ENCODE peak calls at places on chromosomes 13 and 19, in four cellular contexts. M is brain microvascular endothelial cell, Z is neural progenitor cell, D is osteoblast. C is an unnamed sample.

GRCh38 chr13:20435616-20436368 is 89.9 kb downstream of the CRYL1 start:
- DNase-seq in M (no peak), Z (no peak), D (no peak), C (no peak)

GRCh38 chr13:113595131-113595530 is 10.6 kb downstream of the TFDP1 start:
- DNase-seq in M (no peak), Z (no peak), D (peak), C (no peak)

GRCh38 chr13:31528176-31528575 is 211.2 kb upstream of the RXFP2 start:
- DNase-seq in M (peak), Z (no peak), D (no peak), C (no peak)

GRCh38 chr13:29923554-29924481 is 73.4 kb upstream of the UBL3 start:
- DNase-seq in M (peak), Z (peak), D (peak), C (peak)

GRCh38 chr13:29520671-29521070 is 74.8 kb downstream of the SLC7A1 start:
- DNase-seq in M (peak), Z (no peak), D (peak), C (peak)

GRCh38 chr13:37365496-37365895 is 233.1 kb downstream of the POSTN start:
- DNase-seq in M (no peak), Z (no peak), D (no peak), C (no peak)

GRCh38 chr13:95920485-95920884 is 132.7 kb downstream of the UGGT2 start:
- DNase-seq in M (no peak), Z (no peak), D (no peak), C (no peak)

GRCh38 chr13:37485766-37486165 is 112.8 kb downstream of the POSTN start:
- DNase-seq in M (no peak), Z (no peak), D (no peak), C (no peak)

GRCh38 chr19:51573331-51573730 is 2.2 kb downstream of the ZNF175 start:
- DNase-seq in M (peak), Z (no peak), D (peak), C (no peak)

GRCh38 chr13:32657309-32657708 is 71.1 kb downstream of the PDS5B start:
- DNase-seq in M (no peak), Z (no peak), D (no peak), C (no peak)

GRCh38 chr13:112959206-112959605 is 9.8 kb upstream of the MCF2L start:
- DNase-seq in M (no peak), Z (no peak), D (peak), C (no peak)

GRCh38 chr19:44876930-44877530 is 14.0 kb upstream of the TOMM40 start:
- DNase-seq in M (no peak), Z (no peak), D (peak), C (no peak)

GRCh38 chr13:49098771-49099512 is 121.2 kb upstream of the MLNR start:
- DNase-seq in M (no peak), Z (peak), D (no peak), C (no peak)

GRCh38 chr13:99760456-99760855 is 211.1 kb downstream of the ZIC5 start:
- DNase-seq in M (no peak), Z (no peak), D (no peak), C (no peak)

GRCh38 chr19:58558066-58558622 is at the start of gene UBE2M:
- DNase-seq in M (no peak), Z (no peak), D (no peak), C (no peak)

GRCh38 chr19:35868172-35868822 is at the start of gene APLP1:
- DNase-seq in M (peak), Z (peak), D (peak), C (peak)

GRCh38 chr13:96500953-96501352 is 411.0 kb downstream of the HS6ST3 start:
- DNase-seq in M (no peak), Z (no peak), D (no peak), C (no peak)

GRCh38 chr19:14059093-14059480 is 2.8 kb downstream of the PALM3 start:
- DNase-seq in M (no peak), Z (peak), D (peak), C (no peak)

GRCh38 chr13:26132756-26133155 is 80.9 kb upstream of the SHISA2 start:
- DNase-seq in M (no peak), Z (peak), D (peak), C (no peak)

GRCh38 chr13:21006141-21007005 is 55.0 kb downstream of the LATS2 start:
- DNase-seq in M (no peak), Z (peak), D (no peak), C (no peak)

GRCh38 chr13:107361666-107362065 is 793.7 kb upstream of the ARGLU1 start:
- DNase-seq in M (no peak), Z (no peak), D (peak), C (no peak)

GRCh38 chr13:106484084-106484754 is 51.2 kb downstream of the EFNB2 start:
- DNase-seq in M (no peak), Z (no peak), D (no peak), C (peak)

GRCh38 chr13:110028311-110028710 is 241.9 kb upstream of the IRS2 start:
- DNase-seq in M (no peak), Z (no peak), D (no peak), C (no peak)

GRCh38 chr13:40271931-40272775 is 394.3 kb downstream of the FOXO1 start:
- DNase-seq in M (peak), Z (no peak), D (peak), C (peak)

GRCh38 chr13:66805657-66806056 is 424.5 kb downstream of the PCDH9 start:
- DNase-seq in M (peak), Z (no peak), D (no peak), C (peak)

GRCh38 chr13:74922963-74923362 is 559.0 kb downstream of the TBC1D4 start:
- DNase-seq in M (no peak), Z (no peak), D (no peak), C (no peak)

DNA sequence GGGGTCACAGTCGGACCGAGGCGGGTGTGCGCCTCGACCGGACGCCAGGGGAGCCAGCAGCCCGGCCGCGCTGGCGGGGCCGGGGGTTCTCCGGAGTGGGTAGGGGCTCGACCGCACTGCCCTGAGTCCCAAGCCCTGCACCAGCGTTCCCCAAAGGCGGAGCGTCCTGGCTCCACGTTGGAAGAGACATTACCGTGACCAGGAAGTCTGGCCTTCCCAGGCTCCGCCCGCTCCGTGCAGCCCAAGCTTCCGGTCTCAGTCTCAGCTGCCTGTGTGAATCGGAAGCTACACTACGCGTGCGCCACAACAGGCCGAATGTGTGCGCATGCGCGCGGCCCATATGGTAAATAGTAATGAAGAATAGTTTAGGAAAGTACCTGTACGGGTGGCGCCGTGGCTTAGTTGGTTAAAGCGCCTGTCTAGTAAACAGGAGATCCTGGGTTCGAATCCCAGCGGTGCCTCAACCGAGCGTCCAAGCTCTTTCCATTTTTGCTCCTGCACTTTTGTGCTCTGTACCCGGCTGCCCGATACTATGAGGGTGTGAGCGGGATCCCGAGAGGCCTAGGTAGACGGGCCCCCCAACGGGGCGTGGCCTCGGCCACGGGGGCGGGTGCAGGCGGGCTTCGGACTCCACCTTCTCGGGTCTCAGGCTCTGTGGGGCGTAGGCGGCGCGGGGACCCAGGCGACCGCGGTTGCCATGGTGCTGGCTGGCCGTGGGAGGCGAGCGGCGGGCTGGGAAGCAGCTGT is 17.3 kb upstream of the LRP3 start:
- DNase-seq in M (peak), Z (peak), D (peak), C (peak)
- TF ChIP-seq CTCF in M (no peak), Z (peak), D (no peak), C (no peak)

DNA sequence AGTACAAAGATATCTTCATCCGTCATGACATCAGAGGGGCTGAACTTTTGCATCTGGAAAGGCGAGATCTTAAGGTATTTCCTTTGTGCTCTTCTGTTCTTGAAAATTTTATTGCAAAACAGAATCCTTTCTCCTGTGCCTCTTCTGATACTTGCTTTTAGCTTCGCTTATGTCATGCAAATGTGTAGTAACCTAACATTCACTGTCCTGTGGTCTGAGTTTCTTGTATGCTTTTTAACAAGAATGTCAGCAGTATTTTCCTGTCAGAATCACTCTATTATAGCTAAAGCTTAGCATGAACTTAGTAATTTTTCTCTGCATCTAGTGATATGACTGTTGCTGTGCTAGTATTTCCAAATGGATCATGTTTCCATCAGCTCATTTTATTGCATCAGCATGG is 50.6 kb upstream of the AKAP11 start:
- DNase-seq in M (no peak), Z (no peak), D (no peak), C (no peak)
- TF ChIP-seq CTCF in M (no peak), Z (no peak), D (no peak), C (no peak)

GRCh38 chr19:294819-295686 is 3.9 kb upstream of the PLPP2 start:
- DNase-seq in M (peak), Z (peak), D (peak), C (no peak)
- TF ChIP-seq CTCF in M (peak), Z (peak), D (peak), C (peak)

DNA sequence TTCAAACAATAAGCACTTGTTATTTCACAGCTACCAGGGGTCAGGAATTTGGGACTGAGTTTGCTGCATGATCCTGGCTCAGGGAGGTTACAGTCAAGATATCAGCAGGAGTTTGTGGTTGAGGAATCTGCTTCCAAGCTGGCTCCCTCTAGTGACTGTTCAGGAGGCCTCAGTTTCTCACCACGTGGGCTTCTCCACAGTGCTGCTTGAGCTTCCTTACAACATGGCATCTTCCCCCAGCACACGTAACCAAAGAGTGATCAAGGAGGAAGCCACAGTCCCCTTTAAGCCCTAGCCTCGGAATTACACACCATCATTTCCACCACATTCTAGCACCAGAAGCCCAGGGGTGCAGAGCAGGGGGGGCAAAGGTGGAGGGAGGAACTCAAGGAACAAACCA is 28.8 kb downstream of the CELF5 start:
- DNase-seq in M (no peak), Z (no peak), D (peak), C (no peak)
- TF ChIP-seq CTCF in M (peak), Z (no peak), D (no peak), C (no peak)

GRCh38 chr19:17680235-17680722 is 7.9 kb downstream of the UNC13A start:
- DNase-seq in M (peak), Z (peak), D (peak), C (peak)
- TF ChIP-seq CTCF in M (no peak), Z (no peak), D (no peak), C (no peak)

DNA sequence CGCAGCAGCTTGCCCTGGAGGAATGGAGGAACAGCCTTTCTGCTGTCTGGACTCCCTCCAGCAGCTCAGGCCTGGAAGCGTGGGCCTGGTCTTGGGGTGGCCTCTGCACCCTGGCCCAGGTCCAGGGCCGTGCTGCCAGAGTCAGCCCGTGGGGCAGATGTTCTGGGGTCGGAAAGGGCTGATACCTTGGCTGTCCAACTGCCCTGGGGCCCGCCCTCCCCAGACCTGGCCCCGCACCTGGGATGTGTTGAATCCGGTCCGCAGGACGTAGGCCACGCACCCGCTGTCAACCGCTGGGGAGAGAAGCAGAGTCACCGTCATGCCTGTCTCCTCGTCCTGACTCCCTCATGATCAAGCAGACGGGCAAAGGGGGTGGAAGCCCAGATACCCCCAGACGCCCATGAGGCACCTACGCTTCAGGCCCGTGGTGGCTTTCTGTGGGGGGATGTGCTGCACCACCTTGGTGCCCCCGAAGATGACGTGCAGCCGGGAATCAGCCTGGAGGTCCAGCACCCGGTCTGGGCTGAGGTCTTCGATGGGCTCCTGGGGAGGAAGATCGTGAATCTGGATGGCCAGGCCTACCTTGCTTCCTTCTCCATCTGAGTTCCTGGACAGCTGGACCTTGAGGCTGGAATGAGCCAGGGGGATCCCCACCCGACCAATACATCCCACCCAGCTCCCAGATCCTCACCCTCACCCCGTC is 7.7 kb downstream of the ATP13A1 start:
- DNase-seq in M (no peak), Z (no peak), D (peak), C (no peak)
- TF ChIP-seq CTCF in M (no peak), Z (no peak), D (no peak), C (no peak)

GRCh38 chr19:9848060-9848459 is 12.9 kb downstream of the PIN1 start:
- DNase-seq in M (no peak), Z (peak), D (no peak), C (no peak)
- TF ChIP-seq CTCF in M (peak), Z (peak), D (peak), C (peak)

DNA sequence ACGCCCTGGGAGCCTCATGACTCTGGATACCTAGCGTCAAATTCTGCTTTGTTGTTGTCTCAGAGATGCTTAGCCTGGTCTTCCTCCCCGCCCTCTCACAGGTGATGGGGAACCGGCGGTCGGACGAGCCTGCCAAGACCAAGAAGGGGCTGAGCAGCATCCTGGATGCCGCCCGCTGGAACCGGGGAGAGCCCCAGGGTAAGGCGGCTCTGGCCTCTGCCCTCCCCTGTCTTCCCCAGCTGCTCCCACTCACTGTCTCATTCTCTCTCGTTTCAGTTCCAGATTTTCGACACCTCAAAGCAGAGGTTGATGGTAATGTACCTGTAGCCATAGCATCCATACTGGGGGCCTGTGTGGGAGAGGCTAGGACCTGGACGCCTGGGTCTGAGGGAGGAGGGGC is 11.4 kb downstream of the ARHGEF1 start:
- DNase-seq in M (no peak), Z (no peak), D (no peak), C (no peak)
- TF ChIP-seq CTCF in M (no peak), Z (no peak), D (no peak), C (no peak)

GRCh38 chr19:1045247-1045603 is 5.3 kb downstream of the ABCA7 start:
- DNase-seq in M (no peak), Z (peak), D (peak), C (no peak)

GRCh38 chr19:1041835-1042685 is 2.2 kb downstream of the ABCA7 start:
- DNase-seq in M (no peak), Z (no peak), D (no peak), C (no peak)

GRCh38 chr19:1040476-1041271 is 767 bp downstream of the ABCA7 start:
- DNase-seq in M (peak), Z (peak), D (peak), C (peak)

GRCh38 chr19:1041272-1041834 is 1.4 kb downstream of the ABCA7 start:
- DNase-seq in M (no peak), Z (no peak), D (no peak), C (no peak)

GRCh38 chr19:1042689-1043511 is 3.0 kb downstream of the ABCA7 start:
- DNase-seq in M (no peak), Z (no peak), D (peak), C (peak)
- TF ChIP-seq CTCF in M (no peak), Z (no peak), D (no peak), C (no peak)